ENCODE peak calls at places on chromosomes 11 and 22, in eight cellular contexts. E is cardiac muscle cell, C is GM13977, R is lower lobe of right lung, J is upper lobe of right lung, H is GM23338, V is colonic mucosa, P is upper lobe of left lung. Y is an unnamed sample.

GRCh38 chr22:32423664-32424063 is 11.6 kb upstream of the RTCB start:
- DNase-seq in P (no peak), E (no peak), R (no peak), V (no peak), H (no peak), J (no peak), C (no peak), Y (no peak)

GRCh38 chr22:45450931-45451651 is 37.6 kb downstream of the RIBC2 start:
- DNase-seq in V (no peak), J (no peak), C (no peak), P (no peak), R (no peak), H (no peak), E (peak), Y (no peak)

GRCh38 chr11:126345759-126346585 is 9.5 kb upstream of the ST3GAL4 start:
- DNase-seq in H (no peak), J (no peak), R (no peak), E (peak), V (peak), C (no peak), P (no peak), Y (no peak)

GRCh38 chr11:66318576-66318970 is 1.7 kb upstream of the CD248 start:
- DNase-seq in R (no peak), J (no peak), P (no peak), V (no peak), H (no peak), E (no peak), C (no peak), Y (no peak)

GRCh38 chr11:75330279-75330678 is 21.2 kb downstream of the ARRB1 start:
- DNase-seq in C (no peak), R (no peak), V (peak), E (no peak), J (no peak), P (no peak), H (no peak), Y (no peak)

GRCh38 chr11:27319065-27319464 is 44.0 kb downstream of the CCDC34 start:
- DNase-seq in R (no peak), E (peak), H (no peak), P (no peak), J (no peak), V (no peak), C (peak), Y (no peak)

GRCh38 chr11:112773256-112773655 is 188.0 kb upstream of the NCAM1 start:
- DNase-seq in P (no peak), C (no peak), E (no peak), R (no peak), H (no peak), V (no peak), J (no peak), Y (no peak)

GRCh38 chr22:40204331-40205116 is 26.8 kb downstream of the TNRC6B start:
- DNase-seq in V (no peak), C (no peak), P (no peak), H (no peak), R (no peak), J (no peak), E (peak), Y (peak)

GRCh38 chr11:131889760-131890620 is 519.6 kb downstream of the NTM start:
- DNase-seq in E (peak), R (no peak), C (no peak), P (no peak), H (peak), J (no peak), V (no peak), Y (no peak)

GRCh38 chr22:45077826-45078334 is 68.1 kb upstream of the PHF21B start:
- DNase-seq in P (peak), V (no peak), J (no peak), C (no peak), E (no peak), R (no peak), H (no peak), Y (no peak)

GRCh38 chr11:84914511-84914910 is 712.6 kb downstream of the DLG2 start:
- DNase-seq in E (no peak), V (no peak), J (no peak), H (peak), C (no peak), R (no peak), P (no peak), Y (no peak)

GRCh38 chr11:37105456-37105855 is 507.4 kb upstream of the RAG2 start:
- DNase-seq in P (no peak), H (no peak), E (peak), C (no peak), R (no peak), J (no peak), V (no peak), Y (no peak)

GRCh38 chr11:37108436-37109204 is 510.6 kb upstream of the RAG2 start:
- DNase-seq in E (peak), C (no peak), P (no peak), J (no peak), V (no peak), H (no peak), R (no peak), Y (peak)

GRCh38 chr11:37107415-37107814 is 509.4 kb upstream of the RAG2 start:
- DNase-seq in E (peak), C (no peak), H (no peak), P (no peak), R (no peak), J (no peak), V (no peak), Y (no peak)

GRCh38 chr11:37110383-37110782 is 512.3 kb upstream of the RAG2 start:
- DNase-seq in P (no peak), R (no peak), H (no peak), E (peak), J (no peak), C (no peak), V (no peak), Y (no peak)

DNA sequence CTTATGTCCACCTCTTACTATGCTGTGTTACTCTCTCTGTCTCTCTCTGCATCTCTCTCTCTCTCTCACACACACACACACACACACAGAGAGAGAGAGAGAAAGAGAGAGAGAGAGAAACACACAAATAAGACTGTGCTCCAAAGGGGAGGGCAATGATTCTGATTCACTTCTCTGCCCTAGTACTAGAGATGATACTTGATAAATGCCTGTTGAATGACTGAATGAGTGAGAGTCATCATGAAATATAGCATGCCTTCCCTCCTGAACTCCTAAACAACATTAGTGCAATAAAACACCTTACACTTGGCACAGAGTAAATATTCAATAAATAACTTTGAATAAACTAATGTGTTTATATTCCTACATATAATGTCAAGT is 511.2 kb upstream of the RAG2 start:
- DNase-seq in V (no peak), H (no peak), E (no peak), J (no peak), R (no peak), P (no peak), C (no peak), Y (no peak)
- TF ChIP-seq CTCF in V (no peak), H (no peak), E (no peak), J (no peak), R (no peak), P (no peak), C (no peak), Y (no peak)

DNA sequence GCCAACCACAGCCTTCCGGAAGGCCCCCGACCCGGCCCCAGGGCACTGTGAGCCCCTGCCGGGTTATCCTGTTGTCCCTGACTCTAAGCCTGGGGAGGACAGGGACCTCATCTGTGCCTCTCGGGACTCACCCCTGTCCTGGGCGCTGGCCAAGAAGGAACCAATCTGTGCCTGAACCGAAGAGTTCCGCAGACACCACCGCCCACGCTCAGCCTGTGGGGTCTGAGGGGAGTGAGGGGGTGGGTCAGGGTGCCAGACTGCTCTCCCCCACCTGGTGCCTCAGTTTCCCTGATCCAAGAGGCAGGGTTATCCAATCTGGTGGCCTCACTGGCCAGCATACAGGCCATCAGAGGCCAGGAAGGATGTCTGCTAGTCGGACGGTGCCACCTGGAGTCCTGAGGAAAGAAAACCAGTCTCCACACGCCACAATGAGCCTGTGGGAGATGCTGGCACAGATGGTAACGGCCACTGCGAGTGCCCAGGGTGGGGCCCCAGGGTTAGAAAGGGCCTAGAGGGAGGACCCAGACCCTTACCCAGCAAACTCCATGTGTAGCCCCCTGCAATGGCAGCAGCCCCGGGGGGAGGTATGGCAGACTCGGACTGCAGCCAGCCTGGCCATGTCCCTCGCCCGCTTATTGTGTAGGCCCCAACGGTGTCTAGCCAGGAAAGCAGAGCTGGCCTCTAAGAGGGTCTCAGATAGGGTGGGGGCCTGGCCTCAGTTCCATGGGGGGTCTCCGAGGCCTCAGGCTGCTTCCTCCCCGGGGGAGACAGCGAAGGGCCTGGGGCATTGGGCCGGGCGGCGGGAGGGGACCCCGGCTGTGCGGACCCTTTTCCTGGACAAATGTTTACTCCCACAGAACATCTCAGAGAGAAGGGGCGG is 827 bp upstream of the TNNT3 start:
- DNase-seq in V (no peak), H (no peak), R (no peak), J (no peak), P (peak), C (peak), E (no peak), Y (no peak)
- TF ChIP-seq CTCF in V (no peak), H (no peak), R (no peak), J (no peak), P (no peak), C (no peak), E (no peak), Y (no peak)

DNA sequence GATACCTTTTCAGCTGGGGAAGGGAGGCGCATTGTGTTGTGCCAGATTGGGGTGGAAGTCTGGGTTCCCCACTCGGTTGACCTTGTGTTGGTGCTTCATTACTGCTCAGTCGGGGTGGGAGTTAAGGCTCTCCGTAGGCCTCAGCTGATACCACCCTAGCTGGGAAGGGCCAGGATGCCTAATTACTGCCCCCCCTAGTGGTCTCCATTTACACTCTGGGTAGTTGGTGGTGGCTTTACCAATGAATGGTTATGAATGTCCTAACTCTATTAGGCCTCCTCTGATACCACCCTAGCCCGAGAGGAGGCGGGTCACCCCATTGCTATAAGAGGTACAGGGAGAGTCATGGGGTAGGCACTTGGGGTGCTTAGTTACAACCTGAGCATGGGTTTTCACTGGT is 27.5 kb upstream of the HIKESHI start:
- DNase-seq in V (no peak), C (no peak), E (no peak), H (peak), P (no peak), J (no peak), R (no peak), Y (no peak)
- TF ChIP-seq CTCF in V (no peak), C (no peak), E (peak), H (peak), P (no peak), J (no peak), R (no peak), Y (no peak)

GRCh38 chr11:86570020-86570419 is 102.4 kb downstream of the ME3 start:
- DNase-seq in V (no peak), H (no peak), P (no peak), E (no peak), C (no peak), R (no peak), J (no peak), Y (no peak)
- TF ChIP-seq CTCF in V (no peak), H (no peak), P (no peak), E (no peak), C (no peak), R (no peak), J (no peak), Y (no peak)

GRCh38 chr11:99687320-99687719 is 666.6 kb downstream of the CNTN5 start:
- DNase-seq in R (no peak), P (no peak), H (no peak), C (no peak), V (no peak), J (no peak), E (peak), Y (no peak)
- TF ChIP-seq CTCF in R (no peak), P (no peak), H (peak), C (peak), V (no peak), J (no peak), E (no peak), Y (no peak)

GRCh38 chr11:12007230-12007593 is 1.2 kb downstream of the DKK3 start:
- DNase-seq in R (no peak), V (no peak), J (no peak), P (no peak), C (no peak), E (no peak), H (peak), Y (no peak)

GRCh38 chr11:12007769-12008737 is at the start of gene DKK3:
- DNase-seq in P (peak), H (peak), E (no peak), J (no peak), C (peak), V (no peak), R (no peak), Y (peak)

GRCh38 chr11:12005061-12005460 is 3.4 kb downstream of the DKK3 start:
- DNase-seq in V (no peak), C (no peak), E (no peak), R (no peak), H (no peak), J (no peak), P (no peak), Y (no peak)

GRCh38 chr11:12005476-12005875 is 3.0 kb downstream of the DKK3 start:
- DNase-seq in R (no peak), C (no peak), V (no peak), P (no peak), J (no peak), E (peak), H (no peak), Y (no peak)

GRCh38 chr11:12006552-12007229 is 1.7 kb downstream of the DKK3 start:
- DNase-seq in H (no peak), E (no peak), V (no peak), R (no peak), C (no peak), J (no peak), P (no peak), Y (no peak)
- TF ChIP-seq CTCF in H (no peak), E (no peak), V (no peak), R (no peak), C (no peak), J (no peak), P (no peak), Y (no peak)

DNA sequence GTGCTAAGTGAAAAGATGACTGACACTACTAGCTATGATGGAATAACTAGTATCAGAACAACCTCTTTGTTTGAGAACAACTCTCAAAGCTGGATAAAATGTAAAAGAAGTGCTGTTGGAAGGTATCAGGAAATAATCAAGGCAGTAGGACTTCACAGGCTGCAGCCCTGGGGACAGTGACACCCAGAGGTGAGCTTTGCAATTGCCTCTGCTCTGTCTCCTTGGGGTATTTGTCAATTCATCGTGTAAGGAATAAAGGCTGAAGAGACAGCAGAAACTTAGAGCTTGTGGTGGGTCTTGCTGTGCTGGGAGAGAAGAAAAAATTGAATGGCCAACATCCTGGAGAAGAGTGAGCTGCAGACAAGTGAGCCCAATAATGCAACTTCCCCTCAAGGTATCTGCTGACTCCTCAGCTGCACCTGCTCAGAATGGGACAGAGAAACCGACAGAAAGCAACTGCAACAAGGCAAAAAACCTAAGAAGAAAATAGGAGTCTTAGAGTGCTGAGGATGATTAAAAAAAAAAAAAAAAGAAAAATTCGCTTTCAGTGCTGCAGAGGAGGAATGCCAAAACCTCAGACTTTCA is 141.1 kb downstream of the RCN1 start:
- DNase-seq in J (no peak), V (no peak), R (no peak), E (peak), H (peak), C (peak), P (no peak), Y (peak)
- TF ChIP-seq CTCF in J (peak), V (peak), R (peak), E (peak), H (peak), C (peak), P (peak), Y (peak)

DNA sequence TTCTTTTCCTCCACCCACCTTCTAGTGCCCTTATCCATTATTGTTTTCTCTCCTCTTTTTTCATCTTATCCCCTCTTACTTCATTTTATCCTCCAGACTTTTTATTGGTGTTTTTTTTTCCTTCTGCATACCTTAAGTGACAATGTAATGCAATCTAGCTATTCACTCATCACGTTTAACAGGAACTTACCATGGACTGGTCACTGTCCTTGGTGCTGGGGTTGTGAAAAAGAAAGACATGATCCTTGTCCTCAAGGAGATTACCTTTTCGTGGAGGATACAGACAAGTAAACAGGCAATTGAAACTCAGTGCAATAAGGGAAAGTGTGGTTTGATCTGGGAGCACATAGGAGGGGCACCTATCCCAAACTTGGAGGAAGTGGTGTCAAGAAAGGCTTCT is 20.7 kb downstream of the SYT9 start:
- DNase-seq in V (no peak), C (no peak), P (no peak), J (no peak), E (no peak), R (no peak), H (peak), Y (no peak)
- TF ChIP-seq CTCF in V (no peak), C (no peak), P (no peak), J (no peak), E (no peak), R (no peak), H (no peak), Y (no peak)

Y was measured in glutamatergic neuron.